ENCODE peak calls at places on chromosomes 7 and 10, in seven cellular contexts. X is neuronal stem cell, D is H9, R is IMR-90, U is trophoblast cell, T is mesenchymal stem cell, M is H1. S is an unnamed sample.

GRCh38 chr7:38704751-38705150 is 73.6 kb upstream of the AMPH start:
- DNase-seq in D (no peak), R (no peak), M (no peak), T (no peak), U (no peak), X (no peak), S (peak)

GRCh38 chr7:80711521-80711920 is 73.1 kb downstream of the CD36 start:
- DNase-seq in R (peak), T (no peak), D (no peak), X (no peak), M (no peak), U (no peak), S (peak)

GRCh38 chr7:95886501-95887090 is 114.2 kb downstream of the DYNC1I1 start:
- DNase-seq in U (peak), D (no peak), T (peak), R (peak), X (no peak), M (no peak), S (peak)

GRCh38 chr7:30799206-30799975 is 28.2 kb downstream of the MINDY4 start:
- DNase-seq in R (peak), U (peak), X (no peak), D (no peak), M (no peak), T (peak), S (peak)

GRCh38 chr10:132893090-132893489 is 49.3 kb downstream of the CFAP46 start:
- DNase-seq in U (no peak), M (no peak), R (no peak), D (no peak), X (no peak), T (no peak), S (peak)

GRCh38 chr10:10824611-10825148 is 193.0 kb upstream of the CELF2 start:
- DNase-seq in M (no peak), U (no peak), T (peak), D (no peak), X (no peak), R (peak), S (no peak)

GRCh38 chr10:12048547-12048946 is 5.9 kb upstream of the UPF2 start:
- DNase-seq in R (no peak), D (no peak), U (no peak), X (no peak), M (no peak), T (no peak), S (no peak)

GRCh38 chr10:89159761-89160160 is 47.4 kb downstream of the CH25H start:
- DNase-seq in D (no peak), M (no peak), T (no peak), X (no peak), U (peak), R (no peak), S (no peak)

GRCh38 chr7:128247640-128248194 is 6.6 kb downstream of the LEP start:
- DNase-seq in X (no peak), T (peak), M (no peak), U (peak), D (no peak), R (peak), S (no peak)

GRCh38 chr10:116625845-116626244 is 5.1 kb downstream of the PNLIPRP2 start:
- DNase-seq in M (no peak), R (no peak), T (no peak), U (no peak), D (no peak), X (no peak), S (no peak)

GRCh38 chr7:120838281-120838682 is 19.7 kb downstream of the TSPAN12 start:
- DNase-seq in R (no peak), T (no peak), X (no peak), M (no peak), U (no peak), D (no peak), S (no peak)

GRCh38 chr7:113217314-113217713 is 99.0 kb upstream of the SMIM30 start:
- DNase-seq in R (no peak), D (no peak), U (no peak), X (no peak), M (no peak), T (no peak), S (peak)

GRCh38 chr10:43944742-43945730 is 296.4 kb upstream of the ZNF32 start:
- DNase-seq in T (peak), M (no peak), D (peak), X (no peak), R (no peak), U (no peak), S (no peak)

GRCh38 chr10:31583358-31583757 is 264.3 kb downstream of the ZEB1 start:
- DNase-seq in D (no peak), R (no peak), M (no peak), T (no peak), X (no peak), U (no peak), S (peak)

GRCh38 chr10:7950981-7951847 is 103.3 kb upstream of the GATA3 start:
- DNase-seq in U (peak), M (no peak), R (peak), D (no peak), T (peak), X (no peak), S (no peak)

GRCh38 chr10:51301644-51302043 is 227.4 kb downstream of the PRKG1 start:
- DNase-seq in U (no peak), D (no peak), M (no peak), T (peak), R (peak), X (no peak), S (no peak)

GRCh38 chr7:17019106-17019505 is 137.3 kb upstream of the AGR3 start:
- DNase-seq in X (no peak), M (no peak), R (no peak), T (no peak), U (no peak), D (no peak), S (no peak)

GRCh38 chr7:83413831-83414230 is 235.1 kb downstream of the SEMA3E start:
- DNase-seq in U (no peak), M (no peak), D (no peak), T (peak), R (no peak), X (no peak), S (no peak)

GRCh38 chr10:36172574-36172973 is 530.5 kb upstream of the FZD8 start:
- DNase-seq in X (no peak), M (no peak), T (peak), R (peak), U (no peak), D (no peak), S (no peak)

GRCh38 chr10:126907423-126907970 is 2.3 kb downstream of the DOCK1 start:
- DNase-seq in T (no peak), R (no peak), M (no peak), X (no peak), U (no peak), D (peak), S (peak)

GRCh38 chr7:99694201-99694911 is 14.6 kb upstream of the CYP3A5 start:
- DNase-seq in U (peak), D (no peak), X (no peak), T (no peak), R (no peak), M (no peak), S (peak)

GRCh38 chr10:34647157-34647556 is 167.9 kb downstream of the PARD3 start:
- DNase-seq in D (no peak), M (no peak), U (no peak), X (no peak), R (no peak), T (no peak), S (no peak)

GRCh38 chr7:143369678-143370651 is 7.5 kb upstream of the FAM131B start:
- DNase-seq in T (no peak), U (no peak), D (peak), X (no peak), M (peak), R (no peak), S (peak)

GRCh38 chr10:56096226-56096517 is 264.9 kb downstream of the ZWINT start:
- DNase-seq in T (no peak), X (no peak), M (no peak), R (no peak), D (no peak), U (no peak), S (no peak)
- H3K23ac ChIP-seq in T (no peak), X (no peak), M (no peak), R (no peak), D (no peak), U (no peak), S (no peak)

GRCh38 chr7:148473694-148474222 is 116.8 kb upstream of the C7orf33 start:
- DNase-seq in X (peak), D (no peak), R (no peak), T (no peak), U (no peak), M (no peak), S (peak)

GRCh38 chr7:148478551-148478950 is 112.0 kb upstream of the C7orf33 start:
- DNase-seq in X (no peak), R (no peak), T (no peak), U (no peak), M (no peak), D (no peak), S (peak)

GRCh38 chr7:148472406-148472805 is 118.2 kb upstream of the C7orf33 start:
- DNase-seq in R (no peak), U (no peak), D (no peak), M (no peak), T (no peak), X (no peak), S (no peak)

GRCh38 chr7:148474421-148474820 is 116.1 kb upstream of the C7orf33 start:
- DNase-seq in X (peak), T (no peak), R (no peak), D (no peak), U (no peak), M (no peak), S (no peak)
- H3K9ac ChIP-seq in X (no peak), T (no peak), R (no peak), D (no peak), U (no peak), M (no peak), S (no peak)

GRCh38 chr10:95268438-95268837 is 22.4 kb downstream of the PDLIM1 start:
- DNase-seq in M (no peak), T (peak), U (peak), X (no peak), R (peak), D (no peak), S (peak)

GRCh38 chr10:95266674-95267095 is 24.1 kb downstream of the PDLIM1 start:
- DNase-seq in X (peak), T (peak), M (no peak), R (peak), U (peak), D (no peak), S (peak)

GRCh38 chr10:95264227-95265051 is 26.4 kb downstream of the PDLIM1 start:
- DNase-seq in U (peak), R (no peak), T (no peak), D (peak), X (no peak), M (peak), S (peak)

GRCh38 chr10:95265572-95265971 is 25.2 kb downstream of the PDLIM1 start:
- DNase-seq in D (no peak), X (no peak), R (no peak), M (no peak), T (no peak), U (peak), S (no peak)

GRCh38 chr10:95267261-95267660 is 23.5 kb downstream of the PDLIM1 start:
- DNase-seq in R (no peak), T (no peak), U (no peak), D (no peak), X (no peak), M (no peak), S (no peak)
- H3K23ac ChIP-seq in R (no peak), T (no peak), U (no peak), D (no peak), X (no peak), M (no peak), S (no peak)

DNA sequence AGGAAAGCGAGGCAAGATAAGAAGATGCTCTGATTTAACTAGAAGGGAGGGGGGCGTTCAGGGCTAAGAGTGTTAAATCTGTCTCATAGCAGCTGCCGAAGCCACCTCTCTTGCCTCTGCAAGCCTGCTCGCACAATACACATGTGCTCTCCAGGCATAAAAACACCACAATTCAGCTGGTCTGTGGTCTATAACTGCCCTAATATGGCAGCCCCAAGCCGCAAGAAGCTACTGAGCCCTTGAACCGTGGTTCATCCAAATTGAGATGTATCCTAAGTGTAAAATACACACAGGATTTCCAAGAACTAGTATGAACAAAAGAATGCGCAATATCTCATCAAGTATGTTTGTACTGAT is 70.7 kb upstream of the FGFR2 start:
- DNase-seq in U (no peak), M (no peak), R (no peak), D (no peak), T (no peak), X (no peak), S (no peak)
- H3K9ac ChIP-seq in U (no peak), M (no peak), R (no peak), D (no peak), T (no peak), X (no peak), S (no peak)

DNA sequence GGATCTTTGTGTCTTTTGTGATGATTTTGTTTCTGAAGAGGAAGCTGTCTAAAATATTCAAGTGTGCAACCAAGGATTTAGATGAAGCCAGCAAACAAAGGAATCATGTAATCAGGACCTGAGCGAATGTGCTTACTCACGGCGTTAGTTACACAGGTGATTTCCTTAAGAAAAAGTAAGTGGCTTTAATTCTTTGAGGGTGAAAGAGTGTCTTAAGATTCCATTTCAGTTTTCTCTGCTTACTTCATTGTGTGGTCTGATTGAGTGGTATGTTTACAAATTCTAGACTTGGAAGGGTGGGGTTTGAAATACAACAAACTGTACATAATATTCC is 257.1 kb downstream of the ARHGAP21 start:
- DNase-seq in D (no peak), T (no peak), R (no peak), X (no peak), U (no peak), M (no peak), S (no peak)
- H3K23ac ChIP-seq in D (no peak), T (no peak), R (no peak), X (no peak), U (no peak), M (no peak), S (no peak)

DNA sequence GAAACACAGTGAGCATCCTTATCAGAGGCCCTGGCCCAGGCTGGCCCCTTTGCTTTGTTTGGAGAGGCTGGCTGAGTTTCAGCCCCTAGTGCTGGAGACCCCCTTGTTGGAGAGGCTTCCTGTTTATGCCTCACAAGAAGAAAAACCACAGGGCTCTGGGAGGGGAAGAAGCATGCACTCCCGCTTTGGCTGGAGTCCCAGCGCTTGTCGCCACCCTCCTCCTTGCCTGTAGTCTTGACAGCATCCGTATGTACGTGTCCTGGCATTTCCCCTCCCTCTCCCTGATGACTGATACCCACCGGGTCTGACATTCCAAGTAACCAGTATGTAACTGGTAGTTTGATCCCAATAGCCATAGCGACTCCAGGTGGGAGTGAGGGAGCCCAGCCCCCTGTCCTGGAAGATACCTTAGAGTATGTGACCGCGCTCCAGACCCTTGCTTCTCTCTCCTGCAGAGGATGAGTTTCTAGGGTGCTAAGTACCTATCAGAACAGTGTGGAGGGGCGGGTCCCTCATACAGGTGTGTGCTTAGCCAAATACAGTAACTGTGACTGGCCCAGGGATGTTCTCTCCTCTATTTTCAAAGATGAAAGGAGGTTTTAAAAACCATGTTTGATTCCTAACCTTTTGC is 6.8 kb upstream of the ATP6V0E2 start:
- DNase-seq in M (no peak), T (no peak), X (no peak), D (no peak), U (no peak), R (peak), S (no peak)
- H3K9ac ChIP-seq in M (no peak), T (no peak), X (no peak), D (no peak), U (no peak), R (no peak), S (no peak)

GRCh38 chr10:101044117-101044516 is 13.1 kb downstream of the SFXN3 start:
- DNase-seq in R (no peak), T (no peak), U (no peak), D (no peak), M (no peak), X (no peak), S (no peak)
- H3K23ac ChIP-seq in R (no peak), T (no peak), U (no peak), D (no peak), M (no peak), X (no peak), S (no peak)

GRCh38 chr10:103184615-103185014 is 8.5 kb downstream of the NT5C2 start:
- DNase-seq in R (no peak), U (no peak), M (no peak), D (no peak), X (no peak), T (no peak), S (no peak)
- H3K9ac ChIP-seq in R (no peak), U (no peak), M (no peak), D (no peak), X (no peak), T (peak), S (no peak)

S was measured in mesendoderm.